ENCODE peak calls at places on chromosome 5, in six cellular contexts. G is fibroblast of mammary gland; F is effector memory CD4-positive, alpha-beta T cell; K is T-cell; Y is heart right ventricle; U is NCI-H748 treated with DMSO at 0.1 percent for 48 hours. Q is an unnamed sample.

GRCh38 chr5:133460172-133460758 is 152.1 kb downstream of the FSTL4 start:
- DNase-seq in G (peak), F (no peak), K (peak), Y (no peak), U (no peak), Q (no peak)

GRCh38 chr5:18961234-18961633 is 1026.8 kb downstream of the CDH18 start:
- DNase-seq in G (no peak), F (no peak), K (no peak), Y (no peak), U (no peak), Q (no peak)

GRCh38 chr5:138654281-138654867 is 79.2 kb upstream of the HSPA9 start:
- DNase-seq in G (peak), F (peak), K (peak), Y (no peak), U (no peak), Q (peak)

GRCh38 chr5:127870914-127871313 is 167.7 kb downstream of the CCDC192 start:
- DNase-seq in G (no peak), F (no peak), K (no peak), Y (peak), U (no peak), Q (peak)

GRCh38 chr5:157100140-157100679 is 8.6 kb downstream of the HAVCR2 start:
- DNase-seq in G (peak), F (no peak), K (no peak), Y (no peak), U (no peak), Q (peak)

GRCh38 chr5:36763454-36763853 is 113.1 kb upstream of the NIPBL start:
- DNase-seq in G (no peak), F (no peak), K (no peak), Y (no peak), U (no peak), Q (no peak)

GRCh38 chr5:14400085-14400484 is 181.5 kb upstream of the OTULINL start:
- DNase-seq in G (peak), F (no peak), K (no peak), Y (no peak), U (no peak), Q (peak)

GRCh38 chr5:180519098-180519497 is 24.9 kb downstream of the CNOT6 start:
- DNase-seq in G (peak), F (no peak), K (no peak), Y (no peak), U (no peak), Q (peak)

GRCh38 chr5:140228364-140228837 is 53.4 kb downstream of the CYSTM1 start:
- DNase-seq in G (no peak), F (no peak), K (no peak), Y (no peak), U (no peak), Q (no peak)

GRCh38 chr5:55446690-55447351 is 87.9 kb downstream of the PLPP1 start:
- DNase-seq in G (no peak), F (no peak), K (no peak), Y (no peak), U (no peak), Q (no peak)

GRCh38 chr5:173451651-173452050 is 123.4 kb upstream of the STC2 start:
- DNase-seq in G (no peak), F (no peak), K (no peak), Y (no peak), U (no peak), Q (no peak)

GRCh38 chr5:315488-316209 is 5.9 kb upstream of the AHRR start:
- DNase-seq in G (no peak), F (no peak), K (no peak), Y (no peak), U (no peak), Q (no peak)

GRCh38 chr5:150514708-150515211 is 6.8 kb downstream of the NDST1 start:
- DNase-seq in G (peak), F (no peak), K (no peak), Y (no peak), U (no peak), Q (no peak)

GRCh38 chr5:37248387-37248969 is 698 bp downstream of the CPLANE1 start:
- DNase-seq in G (peak), F (no peak), K (no peak), Y (no peak), U (peak), Q (peak)

GRCh38 chr5:151037561-151038291 is 17.3 kb downstream of the GPX3 start:
- DNase-seq in G (peak), F (no peak), K (no peak), Y (no peak), U (no peak), Q (peak)

GRCh38 chr5:167603135-167603534 is 688.3 kb upstream of the WWC1 start:
- DNase-seq in G (no peak), F (no peak), K (no peak), Y (no peak), U (no peak), Q (no peak)

GRCh38 chr5:139711067-139711851 is 63.1 kb downstream of the CXXC5 start:
- DNase-seq in G (peak), F (peak), K (peak), Y (peak), U (peak), Q (peak)

GRCh38 chr5:167050568-167051214 is 1240.8 kb upstream of the WWC1 start:
- DNase-seq in G (peak), F (no peak), K (no peak), Y (no peak), U (no peak), Q (no peak)

GRCh38 chr5:148401604-148402003 is 17.8 kb downstream of the FBXO38 start:
- DNase-seq in G (peak), F (no peak), K (no peak), Y (no peak), U (no peak), Q (peak)

GRCh38 chr5:112687306-112687705 is 50.4 kb upstream of the APC start:
- DNase-seq in G (no peak), F (no peak), K (no peak), Y (no peak), U (no peak), Q (no peak)

GRCh38 chr5:152527358-152528048 is 122.4 kb upstream of the NMUR2 start:
- DNase-seq in G (no peak), F (no peak), K (no peak), Y (no peak), U (no peak), Q (no peak)

GRCh38 chr5:92309336-92309991 is 926.3 kb upstream of the ARRDC3 start:
- DNase-seq in G (peak), F (no peak), K (no peak), Y (no peak), U (peak), Q (peak)

GRCh38 chr5:32170303-32171170 is 3.6 kb downstream of the GOLPH3 start:
- DNase-seq in G (peak), F (no peak), K (no peak), Y (no peak), U (no peak), Q (peak)

GRCh38 chr5:75009559-75010230 is 42.7 kb downstream of the GCNT4 start:
- DNase-seq in G (no peak), F (no peak), K (no peak), Y (no peak), U (no peak), Q (no peak)

GRCh38 chr5:139147743-139148079 is 50.5 kb downstream of the SIL1 start:
- DNase-seq in G (peak), F (no peak), K (no peak), Y (peak), U (no peak), Q (peak)

GRCh38 chr5:69367697-69368279 is 1.5 kb downstream of the AK6 start:
- DNase-seq in G (no peak), F (no peak), K (no peak), Y (no peak), U (no peak), Q (no peak)

GRCh38 chr5:76718381-76718832 is 2.5 kb downstream of the F2R start:
- DNase-seq in G (peak), F (no peak), K (no peak), Y (no peak), U (no peak), Q (no peak)

GRCh38 chr5:95393279-95393678 is 2.1 kb downstream of the FAM81B start:
- DNase-seq in G (no peak), F (no peak), K (no peak), Y (no peak), U (no peak), Q (no peak)

GRCh38 chr5:43416988-43417394 is 4.8 kb upstream of the CCL28 start:
- DNase-seq in G (no peak), F (no peak), K (no peak), Y (no peak), U (no peak), Q (no peak)

GRCh38 chr5:81222285-81222684 is 10.8 kb upstream of the CKMT2 start:
- DNase-seq in G (no peak), F (no peak), K (no peak), Y (no peak), U (no peak), Q (no peak)

GRCh38 chr5:133873936-133874585 is 94.4 kb downstream of the C5orf15 start:
- DNase-seq in G (peak), F (no peak), K (no peak), Y (no peak), U (no peak), Q (peak)

GRCh38 chr5:22896155-22896554 is 43.0 kb upstream of the CDH12 start:
- DNase-seq in G (no peak), F (no peak), K (no peak), Y (no peak), U (no peak), Q (no peak)

GRCh38 chr5:54243483-54244080 is 66.8 kb downstream of the ARL15 start:
- DNase-seq in G (peak), F (no peak), K (peak), Y (no peak), U (peak), Q (peak)

GRCh38 chr5:435961-436640 is 6.9 kb upstream of the EXOC3 start:
- DNase-seq in G (peak), F (no peak), K (no peak), Y (no peak), U (peak), Q (no peak)

GRCh38 chr5:11525020-11525419 is 379.2 kb downstream of the CTNND2 start:
- DNase-seq in G (no peak), F (no peak), K (no peak), Y (no peak), U (no peak), Q (no peak)

GRCh38 chr5:54717459-54717858 is 199.9 kb downstream of the SNX18 start:
- DNase-seq in G (no peak), F (no peak), K (no peak), Y (no peak), U (no peak), Q (no peak)

GRCh38 chr5:1799110-1799601 is 481 bp downstream of the MRPL36 start:
- DNase-seq in G (peak), F (peak), K (peak), Y (no peak), U (no peak), Q (peak)

GRCh38 chr5:15690611-15691010 is 190.6 kb downstream of the FBXL7 start:
- DNase-seq in G (peak), F (no peak), K (no peak), Y (no peak), U (no peak), Q (no peak)

GRCh38 chr5:132756542-132756941 is 9.3 kb downstream of the CCNI2 start:
- DNase-seq in G (no peak), F (no peak), K (no peak), Y (no peak), U (no peak), Q (no peak)

Q was measured in iris pigment epithelial cell.